ENCODE peak calls at places on chromosomes 4 and X, in ten cellular contexts. One of them, this sample, is unnamed.

GRCh38 chr4:87502580-87503238 is 26.5 kb downstream of the SPARCL1 start:
- DNase-seq in suprapubic skin: no peak
- DNase-seq in ovary: no peak
- DNase-seq in K562: no peak
- DNase-seq in A549: no peak
- DNase-seq in H1: no peak
- DNase-seq in tibial nerve: no peak
- DNase-seq in HepG2: no peak
- DNase-seq in upper lobe of left lung: no peak
- DNase-seq in transverse colon: no peak
- DNase-seq in this sample: no peak

GRCh38 chr4:135244605-135245146 is 1043.1 kb upstream of the PABPC4L start:
- DNase-seq in suprapubic skin: no peak
- DNase-seq in ovary: no peak
- DNase-seq in K562: no peak
- DNase-seq in A549: no peak
- DNase-seq in H1: no peak
- DNase-seq in tibial nerve: no peak
- DNase-seq in HepG2: no peak
- DNase-seq in upper lobe of left lung: no peak
- DNase-seq in transverse colon: no peak
- DNase-seq in this sample: no peak

GRCh38 chrX:11908371-11908770 is 150.3 kb downstream of the MSL3 start:
- DNase-seq in suprapubic skin: no peak
- DNase-seq in ovary: no peak
- DNase-seq in K562: peak; percentile 9
- DNase-seq in A549: peak; percentile 8
- DNase-seq in H1: no peak
- DNase-seq in tibial nerve: no peak
- DNase-seq in HepG2: peak; percentile 2
- DNase-seq in upper lobe of left lung: no peak
- DNase-seq in transverse colon: no peak
- DNase-seq in this sample: no peak

GRCh38 chr4:10596586-10597285 is 87.8 kb downstream of the CLNK start:
- DNase-seq in suprapubic skin: no peak
- DNase-seq in ovary: no peak
- DNase-seq in K562: no peak
- DNase-seq in A549: no peak
- DNase-seq in H1: no peak
- DNase-seq in tibial nerve: no peak
- DNase-seq in HepG2: no peak
- DNase-seq in upper lobe of left lung: no peak
- DNase-seq in transverse colon: no peak
- DNase-seq in this sample: no peak

GRCh38 chr4:10173039-10173753 is 56.6 kb upstream of the WDR1 start:
- DNase-seq in suprapubic skin: no peak
- DNase-seq in ovary: no peak
- DNase-seq in K562: peak; percentile 96
- DNase-seq in A549: no peak
- DNase-seq in H1: no peak
- DNase-seq in tibial nerve: no peak
- DNase-seq in HepG2: no peak
- DNase-seq in upper lobe of left lung: peak; percentile 42
- DNase-seq in transverse colon: peak; percentile 25
- DNase-seq in this sample: peak; percentile 36

GRCh38 chr4:112015960-112016359 is 129.3 kb upstream of the FAM241A start:
- DNase-seq in suprapubic skin: no peak
- DNase-seq in ovary: no peak
- DNase-seq in K562: no peak
- DNase-seq in A549: no peak
- DNase-seq in H1: no peak
- DNase-seq in tibial nerve: no peak
- DNase-seq in HepG2: no peak
- DNase-seq in upper lobe of left lung: no peak
- DNase-seq in transverse colon: no peak
- DNase-seq in this sample: no peak

GRCh38 chr4:186669159-186669720 is 54.4 kb downstream of the FAT1 start:
- DNase-seq in suprapubic skin: no peak
- DNase-seq in ovary: no peak
- DNase-seq in K562: peak; percentile 21
- DNase-seq in A549: no peak
- DNase-seq in H1: peak; percentile 64
- DNase-seq in tibial nerve: no peak
- DNase-seq in HepG2: peak; percentile 50
- DNase-seq in upper lobe of left lung: no peak
- DNase-seq in transverse colon: no peak
- DNase-seq in this sample: no peak

GRCh38 chr4:168886361-168886760 is 123.7 kb downstream of the CBR4 start:
- DNase-seq in suprapubic skin: no peak
- DNase-seq in ovary: no peak
- DNase-seq in K562: no peak
- DNase-seq in A549: no peak
- DNase-seq in H1: no peak
- DNase-seq in tibial nerve: no peak
- DNase-seq in HepG2: no peak
- DNase-seq in upper lobe of left lung: no peak
- DNase-seq in transverse colon: no peak
- DNase-seq in this sample: no peak

GRCh38 chr4:150664935-150665334 is 83.0 kb downstream of the MAB21L2 start:
- DNase-seq in suprapubic skin: no peak
- DNase-seq in ovary: no peak
- DNase-seq in K562: no peak
- DNase-seq in A549: no peak
- DNase-seq in H1: no peak
- DNase-seq in tibial nerve: no peak
- DNase-seq in HepG2: peak; percentile 7
- DNase-seq in upper lobe of left lung: no peak
- DNase-seq in transverse colon: no peak
- DNase-seq in this sample: no peak

GRCh38 chrX:17668929-17669328 is 68.4 kb upstream of the SCML1 start:
- DNase-seq in suprapubic skin: no peak
- DNase-seq in ovary: no peak
- DNase-seq in K562: no peak
- DNase-seq in A549: no peak
- DNase-seq in H1: no peak
- DNase-seq in tibial nerve: no peak
- DNase-seq in HepG2: no peak
- DNase-seq in upper lobe of left lung: no peak
- DNase-seq in transverse colon: no peak
- DNase-seq in this sample: no peak

GRCh38 chr4:168880087-168880675 is 129.9 kb downstream of the CBR4 start:
- DNase-seq in suprapubic skin: no peak
- DNase-seq in ovary: no peak
- DNase-seq in K562: no peak
- DNase-seq in A549: no peak
- DNase-seq in H1: no peak
- DNase-seq in tibial nerve: no peak
- DNase-seq in HepG2: no peak
- DNase-seq in upper lobe of left lung: no peak
- DNase-seq in transverse colon: no peak
- DNase-seq in this sample: no peak

GRCh38 chr4:55753856-55754255 is 65.7 kb upstream of the EXOC1L start:
- DNase-seq in suprapubic skin: no peak
- DNase-seq in ovary: no peak
- DNase-seq in K562: no peak
- DNase-seq in A549: no peak
- DNase-seq in H1: no peak
- DNase-seq in tibial nerve: no peak
- DNase-seq in HepG2: no peak
- DNase-seq in upper lobe of left lung: no peak
- DNase-seq in transverse colon: no peak
- DNase-seq in this sample: no peak

GRCh38 chr4:55752810-55753209 is 66.8 kb upstream of the EXOC1L start:
- DNase-seq in suprapubic skin: no peak
- DNase-seq in ovary: no peak
- DNase-seq in K562: no peak
- DNase-seq in A549: no peak
- DNase-seq in H1: no peak
- DNase-seq in tibial nerve: no peak
- DNase-seq in HepG2: no peak
- DNase-seq in upper lobe of left lung: no peak
- DNase-seq in transverse colon: no peak
- DNase-seq in this sample: no peak

GRCh38 chr4:55756208-55756607 is 63.4 kb upstream of the EXOC1L start:
- DNase-seq in suprapubic skin: no peak
- DNase-seq in ovary: no peak
- DNase-seq in K562: no peak
- DNase-seq in A549: no peak
- DNase-seq in H1: no peak
- DNase-seq in tibial nerve: no peak
- DNase-seq in HepG2: no peak
- DNase-seq in upper lobe of left lung: no peak
- DNase-seq in transverse colon: no peak
- DNase-seq in this sample: no peak

GRCh38 chr4:55757356-55758024 is 62.1 kb upstream of the EXOC1L start:
- DNase-seq in suprapubic skin: no peak
- DNase-seq in ovary: no peak
- DNase-seq in K562: no peak
- DNase-seq in A549: no peak
- DNase-seq in H1: no peak
- DNase-seq in tibial nerve: no peak
- DNase-seq in HepG2: no peak
- DNase-seq in upper lobe of left lung: no peak
- DNase-seq in transverse colon: peak; percentile 14
- DNase-seq in this sample: no peak

DNA sequence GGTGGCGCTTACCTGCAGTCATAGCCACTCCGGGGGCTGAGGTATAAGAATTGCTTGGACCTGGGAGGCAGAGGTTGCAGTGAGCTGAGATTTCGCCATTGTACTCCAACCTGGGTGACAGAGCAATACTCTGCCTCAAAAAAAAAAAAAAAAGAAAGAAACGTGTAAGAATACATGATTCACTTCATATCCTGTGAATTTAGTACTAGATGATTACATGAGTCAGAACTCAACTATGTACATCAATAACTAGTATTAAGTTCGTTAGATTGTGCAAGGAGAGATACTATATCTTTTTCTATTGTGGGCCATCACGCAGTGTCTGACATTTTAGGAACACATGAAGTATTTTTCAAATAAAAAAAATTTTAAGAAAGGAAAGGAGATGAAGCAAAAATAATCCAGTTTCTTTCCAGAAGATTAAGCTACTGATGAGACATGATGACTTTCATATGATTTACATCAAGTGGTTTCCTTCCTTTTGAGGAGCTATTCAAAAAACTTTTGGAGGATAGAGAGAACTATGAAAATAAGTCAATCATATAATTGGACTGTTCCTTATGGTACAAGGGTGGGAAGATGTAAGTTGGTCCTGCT is 64.7 kb upstream of the EXOC1L start:
- DNase-seq in suprapubic skin: no peak
- DNase-seq in ovary: no peak
- DNase-seq in K562: no peak
- DNase-seq in A549: no peak
- DNase-seq in H1: no peak
- DNase-seq in tibial nerve: no peak
- DNase-seq in HepG2: no peak
- DNase-seq in upper lobe of left lung: no peak
- DNase-seq in transverse colon: no peak
- DNase-seq in this sample: no peak
- TF ChIP-seq EP300 in suprapubic skin: no peak
- TF ChIP-seq EP300 in ovary: no peak
- TF ChIP-seq EP300 in K562: no peak
- TF ChIP-seq EP300 in A549: no peak
- TF ChIP-seq EP300 in H1: no peak
- TF ChIP-seq EP300 in tibial nerve: no peak
- TF ChIP-seq EP300 in HepG2: no peak
- TF ChIP-seq EP300 in upper lobe of left lung: no peak
- TF ChIP-seq EP300 in transverse colon: no peak
- TF ChIP-seq EP300 in this sample: no peak

DNA sequence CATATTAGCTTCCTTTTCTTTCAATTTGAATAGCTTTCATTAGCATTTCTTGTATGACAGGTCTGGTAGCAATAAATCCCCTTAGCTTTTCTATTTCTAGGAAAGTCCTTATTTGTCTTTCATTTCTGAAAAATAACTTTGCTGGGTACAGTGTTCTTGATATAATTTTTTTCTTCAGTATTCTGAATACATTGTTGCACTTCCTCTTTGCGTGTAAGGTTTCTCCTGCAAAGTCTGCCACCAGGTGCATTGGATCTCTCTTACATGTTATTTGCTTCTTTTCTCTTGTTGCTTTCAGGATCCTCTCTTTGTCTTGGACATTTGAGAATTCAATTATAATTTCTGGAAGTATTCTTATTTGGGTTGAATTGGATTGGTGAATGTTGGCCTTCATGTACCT is 663.7 kb downstream of the GRXCR1 start:
- DNase-seq in suprapubic skin: no peak
- DNase-seq in ovary: no peak
- DNase-seq in K562: no peak
- DNase-seq in A549: no peak
- DNase-seq in H1: no peak
- DNase-seq in tibial nerve: no peak
- DNase-seq in HepG2: no peak
- DNase-seq in upper lobe of left lung: no peak
- DNase-seq in transverse colon: no peak
- DNase-seq in this sample: no peak
- TF ChIP-seq POLR2A in suprapubic skin: no peak
- TF ChIP-seq POLR2A in ovary: no peak
- TF ChIP-seq POLR2A in K562: no peak
- TF ChIP-seq POLR2A in A549: no peak
- TF ChIP-seq POLR2A in H1: no peak
- TF ChIP-seq POLR2A in tibial nerve: no peak
- TF ChIP-seq POLR2A in HepG2: no peak
- TF ChIP-seq POLR2A in upper lobe of left lung: no peak
- TF ChIP-seq POLR2A in transverse colon: no peak
- TF ChIP-seq POLR2A in this sample: no peak

GRCh38 chr4:176270669-176271068 is 1.6 kb upstream of the ASB5 start:
- DNase-seq in suprapubic skin: no peak
- DNase-seq in ovary: no peak
- DNase-seq in K562: no peak
- DNase-seq in A549: peak; percentile 73
- DNase-seq in H1: no peak
- DNase-seq in tibial nerve: no peak
- DNase-seq in HepG2: peak; percentile 20
- DNase-seq in upper lobe of left lung: no peak
- DNase-seq in transverse colon: no peak
- DNase-seq in this sample: no peak
- TF ChIP-seq EP300 in suprapubic skin: no peak
- TF ChIP-seq EP300 in ovary: no peak
- TF ChIP-seq EP300 in K562: no peak
- TF ChIP-seq EP300 in A549: peak; percentile 58
- TF ChIP-seq EP300 in H1: no peak
- TF ChIP-seq EP300 in tibial nerve: no peak
- TF ChIP-seq EP300 in HepG2: no peak
- TF ChIP-seq EP300 in upper lobe of left lung: no peak
- TF ChIP-seq EP300 in transverse colon: no peak
- TF ChIP-seq EP300 in this sample: no peak

DNA sequence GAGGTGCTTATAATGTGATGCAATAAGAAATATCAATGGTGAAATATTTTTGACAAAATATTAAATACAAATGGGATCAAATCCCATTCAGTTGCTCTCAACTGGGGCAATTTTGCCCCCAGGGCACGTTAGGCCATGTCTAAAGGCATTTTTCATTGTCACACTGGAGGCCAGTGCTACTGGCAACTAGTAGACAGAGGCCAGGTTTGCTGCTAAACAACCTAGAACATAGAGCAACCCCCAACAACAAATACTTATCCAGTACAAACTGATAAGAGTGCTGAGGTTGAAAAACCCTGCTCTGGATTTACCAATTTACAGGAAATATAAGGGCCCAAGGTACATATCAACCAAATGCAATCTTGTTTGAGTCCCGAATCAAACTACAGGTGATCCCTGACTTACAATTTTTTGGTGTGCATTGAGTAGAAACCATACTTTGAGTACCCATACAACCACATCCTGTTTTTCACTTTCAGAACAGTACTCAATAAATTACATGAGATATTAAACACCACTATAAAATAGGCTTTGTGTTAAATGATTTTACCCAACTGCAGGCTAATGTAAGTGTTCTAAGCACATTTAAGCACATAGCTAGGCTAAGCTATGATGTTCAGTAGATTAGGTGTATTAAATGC is 237.5 kb downstream of the HNRNPD start:
- DNase-seq in suprapubic skin: no peak
- DNase-seq in ovary: no peak
- DNase-seq in K562: no peak
- DNase-seq in A549: no peak
- DNase-seq in H1: no peak
- DNase-seq in tibial nerve: no peak
- DNase-seq in HepG2: no peak
- DNase-seq in upper lobe of left lung: no peak
- DNase-seq in transverse colon: no peak
- DNase-seq in this sample: no peak
- TF ChIP-seq POLR2A in suprapubic skin: no peak
- TF ChIP-seq POLR2A in ovary: no peak
- TF ChIP-seq POLR2A in K562: no peak
- TF ChIP-seq POLR2A in A549: no peak
- TF ChIP-seq POLR2A in H1: no peak
- TF ChIP-seq POLR2A in tibial nerve: no peak
- TF ChIP-seq POLR2A in HepG2: no peak
- TF ChIP-seq POLR2A in upper lobe of left lung: no peak
- TF ChIP-seq POLR2A in transverse colon: no peak
- TF ChIP-seq POLR2A in this sample: no peak

This sample was measured in stomach.